ENCODE peak calls at places on chromosomes 16 and 17, in ten cellular contexts. D is neural crest cell, P is BE2C, A is upper lobe of right lung, O is PC-3, H is adrenal gland, E is kidney epithelial cell, U is AG04449, G is left lung, T is Calu3. B is an unnamed sample.

GRCh38 chr16:85746431-85747227 is 4.3 kb downstream of the C16orf74 start:
- DNase-seq in D (no peak), P (no peak), A (no peak), O (peak), H (no peak), E (peak), U (no peak), G (no peak), T (peak), B (no peak)

GRCh38 chr16:70018254-70018653 is 67.1 kb downstream of the CLEC18A start:
- DNase-seq in D (no peak), P (peak), A (no peak), O (peak), H (no peak), E (no peak), U (no peak), G (no peak), T (peak), B (no peak)

GRCh38 chr16:2455081-2455845 is 4.6 kb upstream of the TEDC2 start:
- DNase-seq in D (no peak), P (no peak), A (no peak), O (no peak), H (no peak), E (no peak), U (no peak), G (peak), T (no peak), B (no peak)

GRCh38 chr16:58515871-58516767 is 802 bp downstream of the SETD6 start:
- DNase-seq in D (no peak), P (peak), A (peak), O (peak), H (no peak), E (no peak), U (no peak), G (peak), T (peak), B (no peak)

GRCh38 chr17:15231851-15232516 is 33.1 kb downstream of the PMP22 start:
- DNase-seq in D (no peak), P (no peak), A (no peak), O (no peak), H (no peak), E (no peak), U (no peak), G (no peak), T (no peak), B (no peak)

GRCh38 chr16:71303938-71304337 is 14.7 kb upstream of the CMTR2 start:
- DNase-seq in D (no peak), P (no peak), A (no peak), O (peak), H (no peak), E (no peak), U (no peak), G (no peak), T (no peak), B (no peak)

GRCh38 chr17:80151333-80151732 is 4.4 kb upstream of the EIF4A3 start:
- DNase-seq in D (no peak), P (no peak), A (no peak), O (no peak), H (no peak), E (no peak), U (peak), G (no peak), T (no peak), B (no peak)

GRCh38 chr16:4327782-4328579 is 12.1 kb downstream of the GLIS2 start:
- DNase-seq in D (peak), P (peak), A (peak), O (no peak), H (peak), E (no peak), U (no peak), G (peak), T (peak), B (peak)

GRCh38 chr16:14125030-14125681 is 54.0 kb downstream of the MRTFB start:
- DNase-seq in D (no peak), P (no peak), A (no peak), O (no peak), H (peak), E (no peak), U (no peak), G (no peak), T (no peak), B (no peak)

GRCh38 chr16:59090501-59090900 is 356.4 kb upstream of the GOT2 start:
- DNase-seq in D (no peak), P (no peak), A (no peak), O (no peak), H (no peak), E (no peak), U (no peak), G (no peak), T (no peak), B (no peak)

GRCh38 chr17:20156196-20157077 is 147.3 kb downstream of the SPECC1 start:
- DNase-seq in D (no peak), P (no peak), A (peak), O (peak), H (peak), E (no peak), U (no peak), G (peak), T (peak), B (peak)

GRCh38 chr17:1227917-1228751 is 42.1 kb upstream of the BHLHA9 start:
- DNase-seq in D (no peak), P (no peak), A (peak), O (no peak), H (peak), E (no peak), U (no peak), G (peak), T (no peak), B (peak)

GRCh38 chr17:66711403-66711802 is 123.5 kb upstream of the CACNG5 start:
- DNase-seq in D (no peak), P (no peak), A (no peak), O (no peak), H (no peak), E (no peak), U (no peak), G (no peak), T (no peak), B (no peak)

GRCh38 chr17:78121801-78122220 is 6.7 kb downstream of the TMC6 start:
- DNase-seq in D (no peak), P (no peak), A (no peak), O (no peak), H (no peak), E (no peak), U (no peak), G (no peak), T (no peak), B (peak)

GRCh38 chr17:56325561-56325960 is 172.3 kb downstream of the ANKFN1 start:
- DNase-seq in D (no peak), P (no peak), A (no peak), O (no peak), H (no peak), E (no peak), U (no peak), G (no peak), T (no peak), B (no peak)

GRCh38 chr16:27950488-27950887 is 113.0 kb downstream of the GSG1L start:
- DNase-seq in D (no peak), P (no peak), A (no peak), O (no peak), H (no peak), E (no peak), U (no peak), G (no peak), T (no peak), B (no peak)

GRCh38 chr17:64056269-64057005 is 36.0 kb upstream of the ICAM2 start:
- DNase-seq in D (no peak), P (no peak), A (no peak), O (peak), H (no peak), E (no peak), U (no peak), G (no peak), T (peak), B (no peak)

GRCh38 chr17:29847527-29847931 is 82.5 kb downstream of the SSH2 start:
- DNase-seq in D (no peak), P (peak), A (no peak), O (no peak), H (no peak), E (peak), U (no peak), G (no peak), T (no peak), B (no peak)

GRCh38 chr17:73069164-73069774 is 23.2 kb downstream of the SLC39A11 start:
- DNase-seq in D (no peak), P (no peak), A (no peak), O (no peak), H (no peak), E (no peak), U (no peak), G (no peak), T (no peak), B (no peak)

GRCh38 chr16:22171953-22172352 is 9.6 kb downstream of the SDR42E2 start:
- DNase-seq in D (no peak), P (no peak), A (no peak), O (no peak), H (no peak), E (no peak), U (no peak), G (no peak), T (no peak), B (no peak)

GRCh38 chr17:1769826-1770477 is 8.1 kb downstream of the SERPINF1 start:
- DNase-seq in D (no peak), P (no peak), A (no peak), O (peak), H (no peak), E (no peak), U (no peak), G (no peak), T (no peak), B (no peak)

GRCh38 chr17:78526231-78527025 is 50.8 kb downstream of the DNAH17 start:
- DNase-seq in D (no peak), P (no peak), A (peak), O (peak), H (no peak), E (no peak), U (no peak), G (peak), T (peak), B (no peak)

GRCh38 chr17:82859431-82860403 is 19.9 kb upstream of the ZNF750 start:
- DNase-seq in D (peak), P (peak), A (peak), O (peak), H (peak), E (peak), U (no peak), G (peak), T (peak), B (peak)

GRCh38 chr17:1294157-1294717 is 14.8 kb downstream of the TRARG1 start:
- DNase-seq in D (no peak), P (no peak), A (no peak), O (no peak), H (no peak), E (no peak), U (no peak), G (no peak), T (no peak), B (no peak)

GRCh38 chr16:88790312-88791150 is 5.5 kb upstream of the PIEZO1 start:
- DNase-seq in D (no peak), P (no peak), A (peak), O (no peak), H (no peak), E (no peak), U (no peak), G (peak), T (no peak), B (peak)

GRCh38 chr17:43517161-43517560 is 29.0 kb downstream of the ETV4 start:
- DNase-seq in D (no peak), P (no peak), A (no peak), O (no peak), H (no peak), E (no peak), U (no peak), G (no peak), T (no peak), B (no peak)

GRCh38 chr17:74729368-74729767 is 7.7 kb upstream of the RAB37 start:
- DNase-seq in D (no peak), P (no peak), A (peak), O (no peak), H (no peak), E (no peak), U (no peak), G (no peak), T (no peak), B (no peak)
- TF ChIP-seq CTCF in D (no peak), P (no peak), A (no peak), O (no peak), H (no peak), E (no peak), U (no peak), G (no peak), T (no peak), B (no peak)

DNA sequence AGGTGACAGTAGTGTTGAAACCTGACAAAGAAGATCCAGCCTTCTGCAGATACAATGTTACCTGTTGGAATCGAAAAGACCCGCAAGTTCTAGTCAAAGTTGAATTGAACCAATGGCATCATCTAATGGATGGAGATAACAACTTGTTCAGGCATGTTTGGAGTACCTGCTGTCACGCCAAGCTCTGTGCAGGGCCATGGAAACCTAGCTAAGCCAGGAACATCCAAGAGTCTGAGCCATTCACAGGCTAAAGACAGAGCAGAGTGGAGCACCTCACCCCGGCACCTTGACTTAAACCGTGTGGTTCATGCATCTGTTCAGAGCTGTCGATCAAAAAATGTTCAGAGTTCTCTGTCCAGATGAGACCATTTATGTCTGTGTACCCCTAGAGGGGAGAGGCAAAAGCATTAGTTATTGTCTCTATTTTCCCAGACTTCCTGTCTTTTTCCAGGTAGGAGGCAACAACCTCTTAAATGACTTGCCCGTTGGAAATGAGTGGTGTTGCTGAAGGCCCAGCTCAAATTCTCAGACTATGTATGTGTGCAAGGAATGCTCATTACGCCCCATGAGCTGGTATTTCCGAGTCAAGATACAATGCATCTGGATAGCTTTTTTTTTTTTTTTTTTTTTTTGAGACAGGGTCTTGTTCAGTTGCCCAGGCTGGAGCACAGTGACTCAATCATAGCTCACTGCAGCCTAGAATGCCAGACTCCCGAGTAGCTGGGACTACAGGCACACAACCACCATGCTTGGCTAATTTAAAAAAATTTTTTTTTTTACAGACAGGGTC is 44.9 kb upstream of the XYLT1 start:
- DNase-seq in D (no peak), P (no peak), A (no peak), O (no peak), H (no peak), E (peak), U (peak), G (no peak), T (no peak), B (no peak)
- TF ChIP-seq CTCF in D (no peak), P (no peak), A (no peak), O (no peak), H (no peak), E (no peak), U (no peak), G (no peak), T (no peak), B (no peak)

DNA sequence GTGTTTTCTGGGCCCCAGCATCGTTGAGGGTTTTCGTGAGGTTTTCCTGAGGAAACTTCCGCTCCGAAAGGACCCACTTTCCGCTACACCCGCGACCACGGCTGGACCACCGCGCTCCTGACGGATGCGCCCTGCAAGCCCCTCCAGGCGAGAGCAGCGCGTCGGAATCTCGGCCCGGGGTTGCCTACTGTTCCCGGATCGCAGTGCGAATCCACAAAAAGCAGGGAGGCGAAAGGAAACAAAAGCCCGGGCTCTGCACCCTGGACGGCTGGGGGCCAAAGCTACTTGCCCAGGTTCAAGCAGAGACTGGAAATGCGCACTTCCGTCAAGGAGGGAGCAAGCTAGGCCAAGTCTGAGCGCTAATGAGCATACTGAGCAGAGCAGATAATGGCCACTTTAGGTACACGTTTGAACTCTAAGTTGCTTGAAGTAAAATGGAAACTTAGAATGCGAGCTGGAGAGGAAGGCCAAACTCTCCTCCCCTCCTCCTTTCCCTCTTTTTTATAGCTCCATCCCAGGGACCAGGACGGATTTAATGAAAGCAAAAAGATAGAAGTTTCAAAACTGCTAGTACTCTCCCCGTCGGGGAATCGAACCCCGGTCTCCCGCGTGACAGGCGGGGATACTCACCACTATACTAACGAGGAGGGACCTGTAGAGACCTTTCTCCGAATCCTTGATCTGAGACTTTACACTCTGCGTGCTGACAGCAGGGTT is 11.4 kb upstream of the AURKB start:
- DNase-seq in D (peak), P (peak), A (peak), O (peak), H (peak), E (peak), U (peak), G (peak), T (peak), B (peak)
- TF ChIP-seq CTCF in D (no peak), P (no peak), A (no peak), O (no peak), H (no peak), E (no peak), U (no peak), G (no peak), T (no peak), B (no peak)

GRCh38 chr17:74960739-74961342 is 11.7 kb downstream of the HID1 start:
- DNase-seq in D (peak), P (peak), A (peak), O (no peak), H (peak), E (no peak), U (no peak), G (peak), T (no peak), B (peak)
- TF ChIP-seq CTCF in D (peak), P (peak), A (peak), O (peak), H (peak), E (peak), U (peak), G (peak), T (peak), B (no peak)

DNA sequence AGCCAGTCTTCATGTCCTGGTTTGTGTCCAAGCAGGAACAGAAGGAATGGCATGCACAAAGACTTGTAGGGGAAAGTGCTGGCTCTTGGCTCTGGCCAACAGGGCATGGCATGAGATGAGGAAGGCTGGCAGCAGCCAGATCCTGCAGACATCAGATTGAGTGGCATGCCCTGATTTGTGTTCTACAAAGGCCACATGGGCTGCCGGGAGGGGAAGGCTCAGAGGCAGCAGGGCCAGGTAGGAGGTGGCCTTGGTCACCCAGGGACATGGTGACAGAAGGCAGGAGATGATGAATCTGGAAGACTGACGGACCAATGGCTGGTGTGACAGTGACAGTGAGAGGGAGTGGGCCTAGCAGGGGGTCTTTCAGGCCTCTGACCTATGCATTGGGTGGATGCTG is 33.7 kb downstream of the SMPD3 start:
- DNase-seq in D (no peak), P (no peak), A (no peak), O (no peak), H (no peak), E (no peak), U (no peak), G (no peak), T (no peak), B (no peak)
- TF ChIP-seq CTCF in D (no peak), P (no peak), A (no peak), O (no peak), H (no peak), E (no peak), U (no peak), G (no peak), T (no peak), B (no peak)

GRCh38 chr17:57803026-57803425 is 46.8 kb downstream of the MRPS23 start:
- DNase-seq in D (peak), P (no peak), A (no peak), O (no peak), H (no peak), E (no peak), U (no peak), G (no peak), T (no peak), B (no peak)
- TF ChIP-seq CTCF in D (no peak), P (no peak), A (no peak), O (no peak), H (no peak), E (no peak), U (no peak), G (no peak), T (no peak), B (no peak)

GRCh38 chr17:75077490-75078096 is 10.2 kb upstream of the SLC16A5 start:
- DNase-seq in D (no peak), P (no peak), A (peak), O (no peak), H (peak), E (no peak), U (no peak), G (peak), T (peak), B (peak)
- TF ChIP-seq CTCF in D (no peak), P (no peak), A (peak), O (peak), H (peak), E (no peak), U (peak), G (peak), T (no peak), B (no peak)

GRCh38 chr16:17567455-17567854 is 96.7 kb upstream of the XYLT1 start:
- DNase-seq in D (no peak), P (no peak), A (no peak), O (no peak), H (no peak), E (no peak), U (no peak), G (no peak), T (no peak), B (no peak)

GRCh38 chr16:17566656-17567450 is 96.1 kb upstream of the XYLT1 start:
- DNase-seq in D (no peak), P (no peak), A (no peak), O (no peak), H (no peak), E (no peak), U (no peak), G (no peak), T (no peak), B (no peak)

GRCh38 chr16:17564856-17565255 is 94.1 kb upstream of the XYLT1 start:
- DNase-seq in D (no peak), P (no peak), A (no peak), O (no peak), H (no peak), E (no peak), U (no peak), G (no peak), T (no peak), B (no peak)

GRCh38 chr16:17566075-17566474 is 95.3 kb upstream of the XYLT1 start:
- DNase-seq in D (no peak), P (no peak), A (no peak), O (no peak), H (no peak), E (no peak), U (no peak), G (no peak), T (no peak), B (no peak)

GRCh38 chr16:17565605-17566004 is 94.8 kb upstream of the XYLT1 start:
- DNase-seq in D (no peak), P (no peak), A (no peak), O (no peak), H (no peak), E (no peak), U (no peak), G (no peak), T (no peak), B (no peak)
- TF ChIP-seq CTCF in D (peak), P (no peak), A (no peak), O (no peak), H (no peak), E (no peak), U (no peak), G (no peak), T (no peak), B (no peak)

DNA sequence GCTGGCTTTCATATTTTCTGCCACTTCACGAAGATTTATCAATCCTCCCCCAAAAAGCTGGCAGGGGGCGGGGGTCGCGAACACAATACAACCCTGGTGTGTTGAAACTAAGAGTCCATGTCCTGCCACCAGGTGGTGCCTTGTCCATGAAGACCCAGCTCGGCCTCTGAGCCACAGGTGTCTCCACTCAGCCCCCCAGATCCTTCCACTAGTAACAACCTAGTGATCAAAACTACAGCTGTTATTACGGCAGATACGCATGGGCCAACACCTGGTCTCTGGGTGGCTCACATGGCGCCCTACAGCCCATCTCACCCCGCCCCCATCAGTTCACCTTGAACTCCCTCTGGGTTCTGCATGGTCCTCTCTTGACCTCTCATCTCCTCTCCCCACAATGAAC is 27.7 kb downstream of the USP7 start:
- DNase-seq in D (no peak), P (no peak), A (no peak), O (no peak), H (no peak), E (no peak), U (no peak), G (no peak), T (peak), B (no peak)
- TF ChIP-seq CTCF in D (no peak), P (peak), A (no peak), O (no peak), H (no peak), E (no peak), U (no peak), G (no peak), T (no peak), B (no peak)